ENCODE peak calls at places on chromosomes 13 and 19, in nine cellular contexts. O is A549; H is cardiac muscle cell; G is fibroblast of lung; U is CD4-positive, CD25-positive, alpha-beta regulatory T cell; L is mesenchymal stem cell; X is uterus; A is neuronal stem cell; Z is upper lobe of right lung. Q is an unnamed sample.

GRCh38 chr13:50805805-50806204 is 37.7 kb downstream of the DLEU7 start:
- DNase-seq in Z (no peak), L (peak; percentile 11), X (no peak), U (no peak), G (peak; percentile 12), A (no peak), O (no peak), H (no peak), Q (no peak)

GRCh38 chr19:2952953-2953481 is 8.2 kb upstream of the ZNF77 start:
- DNase-seq in L (no peak), H (no peak), X (no peak), U (no peak), G (no peak), A (no peak), O (no peak), Z (peak; percentile 77), Q (peak; percentile 71)

GRCh38 chr13:19818223-19818842 is 35.6 kb upstream of the PSPC1 start:
- DNase-seq in L (peak; percentile 28), X (no peak), A (peak; percentile 36), H (peak; percentile 75), O (peak; percentile 7), G (no peak), U (peak; percentile 19), Z (peak; percentile 91), Q (peak; percentile 84)

GRCh38 chr13:113369189-113369588 is 5.3 kb upstream of the GRTP1 start:
- DNase-seq in A (no peak), Z (no peak), G (no peak), U (no peak), X (no peak), O (no peak), H (no peak), L (no peak), Q (peak; percentile 41)

GRCh38 chr19:34254552-34255432 is at the start of gene GARRE1:
- DNase-seq in O (peak; percentile 96), L (no peak), H (peak; percentile 70), Z (peak; percentile 84), U (peak; percentile 85), G (peak; percentile 38), X (peak; percentile 37), A (peak; percentile 48), Q (peak; percentile 59)

GRCh38 chr13:97273341-97273831 is 51.3 kb downstream of the MBNL2 start:
- DNase-seq in X (no peak), L (no peak), Z (no peak), O (no peak), A (no peak), G (no peak), H (no peak), U (no peak), Q (no peak)

GRCh38 chr13:31008400-31009115 is 76.1 kb downstream of the TEX26 start:
- DNase-seq in X (no peak), U (no peak), L (peak; percentile 49), O (no peak), A (no peak), Z (no peak), H (no peak), G (no peak), Q (no peak)

GRCh38 chr19:13872695-13873389 is 4.1 kb upstream of the NANOS3 start:
- DNase-seq in G (no peak), O (peak; percentile 71), L (no peak), Z (no peak), A (peak; percentile 75), U (no peak), X (no peak), H (peak; percentile 70), Q (no peak)

GRCh38 chr19:46813570-46814358 is 25.4 kb upstream of the SLC1A5 start:
- DNase-seq in U (no peak), H (no peak), G (peak; percentile 75), O (peak; percentile 47), L (peak; percentile 34), X (peak; percentile 79), A (no peak), Z (peak; percentile 92), Q (peak; percentile 88)

GRCh38 chr13:22740264-22740663 is 440.5 kb upstream of the SGCG start:
- DNase-seq in A (peak; percentile 5), U (no peak), G (peak; percentile 30), Z (no peak), H (peak; percentile 15), L (no peak), X (no peak), O (no peak), Q (no peak)

GRCh38 chr13:90686438-90686837 is 661.0 kb upstream of the MIR17HG start:
- DNase-seq in L (peak; percentile 44), A (no peak), H (no peak), U (no peak), O (no peak), Z (no peak), X (no peak), G (peak; percentile 68), Q (no peak)

GRCh38 chr19:45348367-45349125 is 8.0 kb downstream of the KLC3 start:
- DNase-seq in U (no peak), H (no peak), Z (no peak), A (no peak), O (no peak), G (no peak), L (no peak), X (no peak), Q (no peak)

GRCh38 chr19:15300533-15301194 is 31.7 kb downstream of the BRD4 start:
- DNase-seq in A (no peak), G (peak; percentile 89), U (no peak), Z (no peak), X (no peak), H (no peak), O (no peak), L (peak; percentile 94), Q (no peak)

GRCh38 chr13:23772717-23773116 is 116.5 kb downstream of the MIPEP start:
- DNase-seq in G (no peak), H (no peak), L (no peak), X (no peak), A (no peak), Z (no peak), O (no peak), U (no peak), Q (no peak)

GRCh38 chr13:33799950-33800592 is 17.9 kb upstream of the RFC3 start:
- DNase-seq in G (peak; percentile 77), L (peak; percentile 30), Z (no peak), A (no peak), H (peak; percentile 25), X (no peak), U (no peak), O (no peak), Q (no peak)

GRCh38 chr19:13623686-13624405 is 117.6 kb upstream of the CACNA1A start:
- DNase-seq in H (no peak), O (no peak), L (no peak), A (no peak), X (no peak), G (no peak), Z (no peak), U (no peak), Q (no peak)

GRCh38 chr19:41994521-41994971 is 516 bp upstream of the ATP1A3 start:
- DNase-seq in G (no peak), Z (no peak), A (no peak), X (no peak), L (no peak), O (no peak), H (no peak), U (no peak), Q (no peak)

GRCh38 chr13:74036373-74036772 is 97.8 kb downstream of the KLF12 start:
- DNase-seq in H (no peak), G (no peak), Z (no peak), L (no peak), A (no peak), U (no peak), O (no peak), X (no peak), Q (no peak)
- H3K27ac ChIP-seq in H (peak overlapping the region; percentile 73), G (no peak overlapping the region), Z (no peak overlapping the region), L (no peak overlapping the region), A (no peak overlapping the region), U (no peak overlapping the region), O (no peak overlapping the region), X (no peak overlapping the region), Q (no peak overlapping the region)

GRCh38 chr13:94188173-94188869 is 291.2 kb downstream of the DCT start:
- DNase-seq in G (no peak), L (no peak), A (no peak), H (no peak), X (no peak), Z (no peak), U (no peak), O (no peak), Q (no peak)
- H3K27ac ChIP-seq in G (no peak overlapping the region), L (no peak overlapping the region), A (no peak overlapping the region), H (no peak overlapping the region), X (no peak overlapping the region), Z (no peak overlapping the region), U (no peak overlapping the region), O (no peak overlapping the region), Q (no peak overlapping the region)

DNA sequence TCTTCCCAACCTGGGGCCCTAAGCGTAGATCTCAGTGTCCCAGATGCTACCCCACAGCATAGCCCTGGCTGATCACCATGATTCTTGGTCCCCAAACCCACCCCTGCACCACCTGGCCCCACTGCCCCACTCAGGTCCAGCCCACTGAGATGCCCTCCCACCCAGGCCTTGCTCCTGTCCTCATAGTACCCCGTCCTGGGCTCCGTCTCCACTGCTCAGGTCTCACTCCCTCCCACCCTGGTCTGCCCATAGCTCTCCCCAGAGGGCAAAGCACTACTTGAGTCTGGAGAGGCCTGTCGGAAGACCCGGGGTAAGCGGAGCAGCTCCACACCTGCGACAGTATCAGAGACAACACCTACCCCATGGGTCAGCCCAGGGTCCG is 35.8 kb upstream of the ISYNA1 start:
- DNase-seq in O (no peak), H (no peak), L (no peak), Z (no peak), U (no peak), A (no peak), G (no peak), X (peak; percentile 17), Q (no peak)
- H3K27ac ChIP-seq in O (no peak overlapping the region), H (no peak overlapping the region), L (no peak overlapping the region), Z (peak overlapping the region; percentile 31), U (no peak overlapping the region), A (no peak overlapping the region), G (no peak overlapping the region), X (no peak overlapping the region), Q (peak overlapping the region; percentile 58)

GRCh38 chr13:111912991-111913781 is 153.8 kb upstream of the SOX1 start:
- DNase-seq in Z (peak; percentile 51), U (no peak), L (no peak), G (no peak), X (no peak), O (no peak), A (no peak), H (peak; percentile 13), Q (no peak)

GRCh38 chr13:111913790-111914189 is 153.2 kb upstream of the SOX1 start:
- DNase-seq in Z (peak; percentile 7), X (no peak), H (no peak), O (no peak), L (no peak), A (no peak), U (no peak), G (no peak), Q (no peak)

GRCh38 chr13:111916201-111916600 is 150.7 kb upstream of the SOX1 start:
- DNase-seq in U (no peak), L (no peak), H (no peak), O (no peak), G (no peak), Z (no peak), A (no peak), X (no peak), Q (no peak)

GRCh38 chr13:111915104-111915551 is 151.8 kb upstream of the SOX1 start:
- DNase-seq in O (no peak), X (no peak), G (no peak), Z (no peak), H (no peak), L (no peak), U (no peak), A (no peak), Q (no peak)

GRCh38 chr13:111914241-111915103 is 152.5 kb upstream of the SOX1 start:
- DNase-seq in U (no peak), A (no peak), H (no peak), L (no peak), Z (no peak), G (no peak), O (no peak), X (no peak), Q (no peak)
- H3K27ac ChIP-seq in U (no peak overlapping the region), A (no peak overlapping the region), H (no peak overlapping the region), L (no peak overlapping the region), Z (no peak overlapping the region), G (no peak overlapping the region), O (no peak overlapping the region), X (no peak overlapping the region), Q (no peak overlapping the region)

Q was measured in lower lobe of right lung.